ENCODE peak calls at places on chromosomes 16 and 17, in five cellular contexts. O is ureter, H is germinal center, R is AG08396, G is NT2/D1. E is an unnamed sample.

GRCh38 chr17:28324776-28325175 is 5.8 kb downstream of the TMEM97 start:
- DNase-seq in O (peak), H (no peak), R (no peak), G (no peak), E (no peak)

GRCh38 chr17:57215317-57215716 is 41.0 kb upstream of the MSI2 start:
- DNase-seq in O (peak), H (no peak), R (no peak), G (no peak), E (peak)

GRCh38 chr17:51734462-51734861 is 424.1 kb downstream of the CA10 start:
- DNase-seq in O (no peak), H (no peak), R (no peak), G (no peak), E (no peak)

GRCh38 chr16:974606-975312 is 4.0 kb upstream of the LMF1 start:
- DNase-seq in O (no peak), H (no peak), R (no peak), G (no peak), E (peak)

GRCh38 chr16:86071611-86072240 is 172.8 kb downstream of the IRF8 start:
- DNase-seq in O (no peak), H (no peak), R (no peak), G (no peak), E (no peak)

GRCh38 chr17:7238418-7239090 is 703 bp downstream of the PHF23 start:
- DNase-seq in O (no peak), H (peak), R (no peak), G (no peak), E (no peak)

GRCh38 chr17:48228720-48229119 is 121.2 kb downstream of the SNX11 start:
- DNase-seq in O (no peak), H (no peak), R (no peak), G (no peak), E (no peak)

GRCh38 chr16:68387301-68387700 is 61.0 kb downstream of the SMPD3 start:
- DNase-seq in O (no peak), H (no peak), R (no peak), G (no peak), E (no peak)

GRCh38 chr16:57892041-57892440 is 78.9 kb downstream of the CNGB1 start:
- DNase-seq in O (no peak), H (no peak), R (no peak), G (no peak), E (peak)

GRCh38 chr16:4317471-4318170 is 1.8 kb downstream of the GLIS2 start:
- DNase-seq in O (peak), H (no peak), R (no peak), G (no peak), E (peak)

GRCh38 chr17:38353084-38353604 is 1.5 kb downstream of the SOCS7 start:
- DNase-seq in O (no peak), H (no peak), R (no peak), G (no peak), E (peak)

GRCh38 chr17:18374216-18374615 is 3.4 kb upstream of the EVPLL start:
- DNase-seq in O (no peak), H (no peak), R (no peak), G (no peak), E (no peak)

GRCh38 chr16:22677024-22677830 is 136.7 kb upstream of the HS3ST2 start:
- DNase-seq in O (peak), H (no peak), R (no peak), G (no peak), E (no peak)

GRCh38 chr17:35568561-35568960 is 7.9 kb upstream of the SLFN14 start:
- DNase-seq in O (no peak), H (no peak), R (peak), G (no peak), E (peak)

GRCh38 chr17:27807567-27808470 is 7.5 kb upstream of the NOS2 start:
- DNase-seq in O (no peak), H (peak), R (no peak), G (no peak), E (peak)

GRCh38 chr17:68763551-68763950 is 162.4 kb upstream of the FAM20A start:
- DNase-seq in O (no peak), H (no peak), R (no peak), G (no peak), E (no peak)

GRCh38 chr17:39306509-39307212 is 80.9 kb upstream of the STAC2 start:
- DNase-seq in O (no peak), H (peak), R (peak), G (no peak), E (no peak)

GRCh38 chr17:14793237-14793636 is 471.9 kb downstream of the PMP22 start:
- DNase-seq in O (no peak), H (no peak), R (peak), G (no peak), E (peak)

GRCh38 chr16:5046914-5047313 is 13.2 kb upstream of the NAGPA start:
- DNase-seq in O (no peak), H (no peak), R (no peak), G (no peak), E (no peak)

E was measured in LHCN-M2.